ENCODE peak calls at places on chromosomes 2 and 18, in six cellular contexts. W is mammary epithelial cell, K is lower lobe of right lung, L is ovary, O is heart left ventricle, U is cardiac muscle cell. R is an unnamed sample.

GRCh38 chr18:79530821-79531220 is 135.1 kb downstream of the NFATC1 start:
- DNase-seq in W (no peak), K (peak), L (peak), O (no peak), U (no peak), R (no peak)

GRCh38 chr2:179044500-179044899 is 5.4 kb downstream of the CCDC141 start:
- DNase-seq in W (no peak), K (no peak), L (no peak), O (no peak), U (no peak), R (no peak)

GRCh38 chr2:144493027-144493809 is 26.7 kb downstream of the ZEB2 start:
- DNase-seq in W (no peak), K (no peak), L (no peak), O (no peak), U (no peak), R (no peak)

GRCh38 chr18:36314754-36315153 is 17.2 kb downstream of the FHOD3 start:
- DNase-seq in W (peak), K (no peak), L (no peak), O (no peak), U (peak), R (peak)

GRCh38 chr2:219632758-219633101 is 5.3 kb downstream of the SLC4A3 start:
- DNase-seq in W (no peak), K (no peak), L (no peak), O (no peak), U (no peak), R (no peak)

GRCh38 chr2:119231975-119232665 is 8.5 kb downstream of the STEAP3 start:
- DNase-seq in W (peak), K (no peak), L (no peak), O (no peak), U (no peak), R (peak)

GRCh38 chr2:25822190-25823117 is 55.8 kb downstream of the ASXL2 start:
- DNase-seq in W (peak), K (peak), L (peak), O (peak), U (peak), R (no peak)

GRCh38 chr2:70116936-70117554 is 29.8 kb downstream of the PCBP1 start:
- DNase-seq in W (no peak), K (no peak), L (no peak), O (no peak), U (no peak), R (no peak)

GRCh38 chr18:76821875-76822509 is 365 bp upstream of the ZNF236 start:
- DNase-seq in W (peak), K (peak), L (peak), O (peak), U (peak), R (peak)

GRCh38 chr2:57181315-57182038 is 865.1 kb upstream of the VRK2 start:
- DNase-seq in W (peak), K (no peak), L (no peak), O (no peak), U (peak), R (peak)

GRCh38 chr2:99410276-99410675 is 73.1 kb downstream of the EIF5B start:
- DNase-seq in W (no peak), K (no peak), L (no peak), O (no peak), U (no peak), R (no peak)

GRCh38 chr2:210584834-210585233 is 28.4 kb downstream of the CPS1 start:
- DNase-seq in W (peak), K (no peak), L (no peak), O (no peak), U (no peak), R (peak)

GRCh38 chr2:54021702-54022101 is 50.9 kb upstream of the PSME4 start:
- DNase-seq in W (no peak), K (no peak), L (no peak), O (no peak), U (no peak), R (no peak)

GRCh38 chr2:222283634-222284033 is 15.2 kb downstream of the PAX3 start:
- DNase-seq in W (no peak), K (no peak), L (no peak), O (no peak), U (no peak), R (no peak)

GRCh38 chr18:43211059-43211458 is 66.2 kb downstream of the SYT4 start:
- DNase-seq in W (no peak), K (no peak), L (no peak), O (no peak), U (no peak), R (no peak)

GRCh38 chr2:136917281-136917680 is 151.9 kb downstream of the THSD7B start:
- DNase-seq in W (no peak), K (no peak), L (no peak), O (no peak), U (no peak), R (no peak)

GRCh38 chr2:185511925-185512324 is 226.7 kb upstream of the FSIP2 start:
- DNase-seq in W (no peak), K (no peak), L (no peak), O (no peak), U (no peak), R (no peak)

GRCh38 chr2:150644298-150645067 is 157.0 kb upstream of the RND3 start:
- DNase-seq in W (peak), K (no peak), L (no peak), O (no peak), U (peak), R (peak)

GRCh38 chr2:167212054-167212648 is 323.9 kb downstream of the XIRP2 start:
- DNase-seq in W (peak), K (no peak), L (no peak), O (peak), U (peak), R (peak)

GRCh38 chr2:32812316-32812715 is 134.4 kb upstream of the LTBP1 start:
- DNase-seq in W (no peak), K (no peak), L (no peak), O (no peak), U (peak), R (peak)

GRCh38 chr2:241929551-241930490 is 60.3 kb downstream of the RTP5 start:
- DNase-seq in W (no peak), K (no peak), L (no peak), O (no peak), U (no peak), R (no peak)

GRCh38 chr2:241063093-241063551 is 39.0 kb downstream of the MTERF4 start:
- DNase-seq in W (no peak), K (peak), L (peak), O (no peak), U (no peak), R (no peak)

GRCh38 chr2:30670453-30670852 is 136.8 kb downstream of the CAPN13 start:
- DNase-seq in W (no peak), K (no peak), L (no peak), O (no peak), U (peak), R (no peak)

GRCh38 chr2:33607905-33608304 is 8.8 kb upstream of the FAM98A start:
- DNase-seq in W (no peak), K (no peak), L (no peak), O (no peak), U (peak), R (no peak)

GRCh38 chr2:65071499-65072180 is 15.4 kb downstream of the CEP68 start:
- DNase-seq in W (peak), K (no peak), L (peak), O (no peak), U (peak), R (no peak)

GRCh38 chr2:10320933-10321332 is 18.2 kb downstream of the HPCAL1 start:
- DNase-seq in W (no peak), K (no peak), L (no peak), O (no peak), U (no peak), R (no peak)

GRCh38 chr2:169765523-169765922 is 31.9 kb downstream of the KLHL23 start:
- DNase-seq in W (peak), K (no peak), L (no peak), O (no peak), U (peak), R (peak)

GRCh38 chr2:73852020-73852419 is 23.3 kb downstream of the STAMBP start:
- DNase-seq in W (peak), K (no peak), L (no peak), O (no peak), U (peak), R (peak)

GRCh38 chr2:105143467-105144127 is 97.9 kb upstream of the GPR45 start:
- DNase-seq in W (peak), K (no peak), L (peak), O (no peak), U (peak), R (no peak)

GRCh38 chr2:8454797-8455196 is 227.1 kb upstream of the ID2 start:
- DNase-seq in W (no peak), K (no peak), L (no peak), O (no peak), U (no peak), R (no peak)

GRCh38 chr2:233448565-233448964 is 94.3 kb downstream of the DGKD start:
- DNase-seq in W (no peak), K (no peak), L (peak), O (no peak), U (no peak), R (no peak)

GRCh38 chr2:72220170-72220569 is 72.5 kb upstream of the CYP26B1 start:
- DNase-seq in W (no peak), K (no peak), L (no peak), O (no peak), U (peak), R (peak)
- H3K4me3 ChIP-seq in W (no peak), K (no peak), L (no peak), O (no peak), U (no peak), R (no peak)

GRCh38 chr2:127561371-127561770 is 25.9 kb downstream of the MYO7B start:
- DNase-seq in W (no peak), K (no peak), L (no peak), O (no peak), U (no peak), R (no peak)

GRCh38 chr2:127560201-127560928 is 24.9 kb downstream of the MYO7B start:
- DNase-seq in W (peak), K (no peak), L (no peak), O (no peak), U (no peak), R (peak)

GRCh38 chr2:127560929-127561275 is 25.4 kb downstream of the MYO7B start:
- DNase-seq in W (no peak), K (no peak), L (no peak), O (no peak), U (no peak), R (peak)

GRCh38 chr2:127558911-127559310 is 23.4 kb downstream of the MYO7B start:
- DNase-seq in W (no peak), K (no peak), L (no peak), O (no peak), U (no peak), R (no peak)

DNA sequence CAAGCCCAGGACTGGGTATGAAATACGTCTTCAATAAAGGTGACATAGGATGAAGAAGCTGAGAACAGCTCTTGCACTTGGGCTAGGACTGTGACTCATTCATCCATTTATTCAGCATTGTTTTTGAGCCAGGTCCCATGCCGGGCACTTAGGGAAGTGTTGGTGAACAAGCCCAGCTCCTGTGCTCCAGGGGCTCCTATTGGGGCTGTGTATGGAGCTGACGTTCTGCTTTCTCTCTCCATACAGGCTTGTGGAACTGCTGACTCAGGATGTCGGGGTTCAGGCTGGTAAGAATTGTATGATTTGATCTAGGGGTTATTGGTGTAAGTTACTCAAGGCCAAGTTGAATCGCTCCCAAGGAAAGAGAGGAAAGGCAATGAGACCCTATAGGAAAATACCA is 24.0 kb downstream of the MYO7B start:
- DNase-seq in W (no peak), K (no peak), L (no peak), O (no peak), U (no peak), R (no peak)
- TF ChIP-seq CTCF in W (no peak), K (no peak), L (no peak), O (no peak), U (no peak), R (no peak)

GRCh38 chr2:230877737-230878598 is 13.2 kb downstream of the ITM2C start:
- DNase-seq in W (no peak), K (no peak), L (no peak), O (no peak), U (no peak), R (no peak)

GRCh38 chr2:230879271-230879882 is 14.6 kb downstream of the ITM2C start:
- DNase-seq in W (no peak), K (no peak), L (no peak), O (no peak), U (no peak), R (no peak)

GRCh38 chr2:230875347-230876315 is 10.9 kb downstream of the ITM2C start:
- DNase-seq in W (no peak), K (no peak), L (no peak), O (no peak), U (no peak), R (no peak)

GRCh38 chr2:230878599-230878965 is 13.8 kb downstream of the ITM2C start:
- DNase-seq in W (no peak), K (no peak), L (no peak), O (no peak), U (no peak), R (no peak)

GRCh38 chr2:230877131-230877736 is 12.5 kb downstream of the ITM2C start:
- DNase-seq in W (no peak), K (no peak), L (no peak), O (no peak), U (no peak), R (no peak)
- H3K4me3 ChIP-seq in W (no peak), K (no peak), L (no peak), O (no peak), U (no peak), R (no peak)

DNA sequence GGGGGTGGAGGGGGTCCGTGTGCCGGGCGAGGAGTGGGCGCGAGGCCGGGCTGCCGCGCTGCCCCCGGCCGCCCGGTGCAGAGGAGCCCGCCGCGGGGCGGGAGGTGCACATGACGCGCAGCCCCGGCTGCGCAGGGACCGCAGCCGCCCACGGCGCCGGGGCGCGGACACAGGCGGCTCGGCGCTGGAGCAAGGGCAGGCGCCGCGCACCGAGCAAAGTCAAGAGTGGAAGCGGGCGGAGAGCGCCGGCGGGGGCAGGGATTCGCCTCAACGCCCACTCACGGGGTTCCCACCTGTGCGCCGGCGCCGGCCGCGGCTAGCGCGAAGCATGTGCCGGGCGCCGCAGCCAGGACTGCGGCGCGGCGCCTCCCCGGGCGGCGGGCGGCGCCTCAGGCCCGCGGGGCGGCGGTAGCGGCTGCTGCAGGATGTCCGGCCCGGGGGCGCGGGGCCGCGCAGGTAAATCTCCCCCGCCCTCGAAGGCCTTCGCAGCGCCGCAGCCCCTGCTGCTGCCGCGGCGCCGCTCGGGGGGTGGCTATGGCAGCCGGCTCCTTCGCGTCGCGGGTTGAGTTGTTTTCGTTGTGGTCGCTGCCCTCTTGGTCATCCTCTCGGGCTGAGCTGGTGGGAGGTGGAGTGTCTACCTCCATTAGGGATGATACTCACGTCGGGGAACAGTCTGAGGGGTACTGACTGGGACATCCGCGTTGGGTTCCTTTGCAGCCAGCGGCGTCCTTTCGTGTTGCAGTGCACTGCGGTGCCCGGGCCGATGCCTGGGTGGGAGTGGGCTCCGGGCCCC is 216.3 kb upstream of the DTNA start:
- DNase-seq in W (peak), K (peak), L (peak), O (peak), U (peak), R (peak)
- TF ChIP-seq CTCF in W (no peak), K (no peak), L (no peak), O (no peak), U (no peak), R (no peak)

R was measured in foreskin fibroblast.